ENCODE peak calls at places on chromosomes 7 and 10, in seven cellular contexts. One of them, this sample, is unnamed.

GRCh38 chr10:1551636-1552338 is 185.5 kb downstream of the ADARB2 start:
- DNase-seq in body of pancreas: no peak
- DNase-seq in Peyer's patch: peak; percentile 29
- DNase-seq in IMR-90: no peak
- DNase-seq in neuronal stem cell: no peak
- DNase-seq in adipocyte: no peak
- DNase-seq in fibroblast of lung: no peak
- DNase-seq in this sample: no peak

GRCh38 chr7:66153691-66154090 is 39.0 kb downstream of the CRCP start:
- DNase-seq in body of pancreas: no peak
- DNase-seq in Peyer's patch: no peak
- DNase-seq in IMR-90: no peak
- DNase-seq in neuronal stem cell: no peak
- DNase-seq in adipocyte: no peak
- DNase-seq in fibroblast of lung: no peak
- DNase-seq in this sample: no peak

GRCh38 chr7:100965723-100966541 is 3.4 kb upstream of the MUC12 start:
- DNase-seq in body of pancreas: peak; percentile 70
- DNase-seq in Peyer's patch: peak; percentile 99
- DNase-seq in IMR-90: no peak
- DNase-seq in neuronal stem cell: peak; percentile 98
- DNase-seq in adipocyte: peak; percentile 76
- DNase-seq in fibroblast of lung: peak; percentile 25
- DNase-seq in this sample: peak; percentile 66

GRCh38 chr7:3157541-3158287 is 114.0 kb upstream of the CARD11 start:
- DNase-seq in body of pancreas: no peak
- DNase-seq in Peyer's patch: no peak
- DNase-seq in IMR-90: peak; percentile 6
- DNase-seq in neuronal stem cell: no peak
- DNase-seq in adipocyte: no peak
- DNase-seq in fibroblast of lung: no peak
- DNase-seq in this sample: no peak

GRCh38 chr7:151025924-151026671 is 1.8 kb upstream of the ATG9B start:
- DNase-seq in body of pancreas: no peak
- DNase-seq in Peyer's patch: no peak
- DNase-seq in IMR-90: peak; percentile 52
- DNase-seq in neuronal stem cell: no peak
- DNase-seq in adipocyte: no peak
- DNase-seq in fibroblast of lung: no peak
- DNase-seq in this sample: no peak

GRCh38 chr7:123692471-123692877 is 36.8 kb downstream of the LMOD2 start:
- DNase-seq in body of pancreas: no peak
- DNase-seq in Peyer's patch: no peak
- DNase-seq in IMR-90: no peak
- DNase-seq in neuronal stem cell: no peak
- DNase-seq in adipocyte: no peak
- DNase-seq in fibroblast of lung: no peak
- DNase-seq in this sample: no peak

GRCh38 chr10:70985824-70986336 is 97.5 kb upstream of the PCBD1 start:
- DNase-seq in body of pancreas: no peak
- DNase-seq in Peyer's patch: peak; percentile 59
- DNase-seq in IMR-90: no peak
- DNase-seq in neuronal stem cell: no peak
- DNase-seq in adipocyte: no peak
- DNase-seq in fibroblast of lung: no peak
- DNase-seq in this sample: no peak

GRCh38 chr7:135210818-135211178 is 528 bp downstream of the WDR91 start:
- DNase-seq in body of pancreas: no peak
- DNase-seq in Peyer's patch: no peak
- DNase-seq in IMR-90: peak; percentile 26
- DNase-seq in neuronal stem cell: peak; percentile 8
- DNase-seq in adipocyte: peak; percentile 57
- DNase-seq in fibroblast of lung: peak; percentile 34
- DNase-seq in this sample: no peak

GRCh38 chr10:59880976-59881510 is 25.3 kb downstream of the CCDC6 start:
- DNase-seq in body of pancreas: no peak
- DNase-seq in Peyer's patch: no peak
- DNase-seq in IMR-90: no peak
- DNase-seq in neuronal stem cell: no peak
- DNase-seq in adipocyte: no peak
- DNase-seq in fibroblast of lung: no peak
- DNase-seq in this sample: no peak

GRCh38 chr7:44177570-44178131 is 11.6 kb downstream of the GCK start:
- DNase-seq in body of pancreas: no peak
- DNase-seq in Peyer's patch: no peak
- DNase-seq in IMR-90: peak; percentile 52
- DNase-seq in neuronal stem cell: no peak
- DNase-seq in adipocyte: peak; percentile 52
- DNase-seq in fibroblast of lung: peak; percentile 46
- DNase-seq in this sample: peak; percentile 18

GRCh38 chr7:45460379-45460778 is 113.8 kb upstream of the ADCY1 start:
- DNase-seq in body of pancreas: no peak
- DNase-seq in Peyer's patch: no peak
- DNase-seq in IMR-90: no peak
- DNase-seq in neuronal stem cell: no peak
- DNase-seq in adipocyte: no peak
- DNase-seq in fibroblast of lung: no peak
- DNase-seq in this sample: no peak

GRCh38 chr10:132663666-132664365 is 122.1 kb downstream of the NKX6-2 start:
- DNase-seq in body of pancreas: no peak
- DNase-seq in Peyer's patch: peak; percentile 27
- DNase-seq in IMR-90: no peak
- DNase-seq in neuronal stem cell: no peak
- DNase-seq in adipocyte: no peak
- DNase-seq in fibroblast of lung: no peak
- DNase-seq in this sample: no peak

GRCh38 chr7:150830957-150831356 is 21.4 kb upstream of the AOC1 start:
- DNase-seq in body of pancreas: no peak
- DNase-seq in Peyer's patch: peak; percentile 81
- DNase-seq in IMR-90: no peak
- DNase-seq in neuronal stem cell: no peak
- DNase-seq in adipocyte: no peak
- DNase-seq in fibroblast of lung: no peak
- DNase-seq in this sample: no peak

GRCh38 chr7:78280276-78280675 is 481.7 kb downstream of the PHTF2 start:
- DNase-seq in body of pancreas: no peak
- DNase-seq in Peyer's patch: no peak
- DNase-seq in IMR-90: peak; percentile 10
- DNase-seq in neuronal stem cell: no peak
- DNase-seq in adipocyte: no peak
- DNase-seq in fibroblast of lung: no peak
- DNase-seq in this sample: no peak

GRCh38 chr7:149283321-149283720 is 21.3 kb downstream of the ZNF783 start:
- DNase-seq in body of pancreas: no peak
- DNase-seq in Peyer's patch: no peak
- DNase-seq in IMR-90: no peak
- DNase-seq in neuronal stem cell: no peak
- DNase-seq in adipocyte: no peak
- DNase-seq in fibroblast of lung: no peak
- DNase-seq in this sample: no peak

DNA sequence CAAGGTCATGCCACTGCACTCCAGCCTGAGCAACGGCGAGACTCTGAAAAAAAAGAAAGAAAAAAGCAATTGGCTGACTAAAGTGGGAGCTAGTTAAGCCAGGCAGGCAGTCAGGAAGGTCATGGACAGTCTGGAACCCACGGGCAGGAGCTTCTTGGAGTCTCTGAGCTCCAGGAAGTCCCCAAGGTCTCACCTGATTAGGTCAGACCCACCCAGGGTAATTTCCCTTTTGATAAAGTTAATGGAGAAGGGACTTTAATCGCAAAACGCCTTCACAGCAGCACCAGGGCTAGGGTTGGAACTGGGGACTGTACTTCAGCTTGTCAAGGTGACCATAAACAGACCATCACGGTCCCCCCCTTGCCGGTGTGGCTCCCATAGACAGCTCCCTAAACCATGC is 6.6 kb downstream of the SLC29A4 start:
- DNase-seq in body of pancreas: no peak
- DNase-seq in Peyer's patch: no peak
- DNase-seq in IMR-90: no peak
- DNase-seq in neuronal stem cell: no peak
- DNase-seq in adipocyte: no peak
- DNase-seq in fibroblast of lung: no peak
- DNase-seq in this sample: no peak
- H3K4me1 ChIP-seq in body of pancreas: peaks cover 5% of the 10 kb centered on the region
- H3K4me1 ChIP-seq in Peyer's patch: no peaks in the 10 kb centered on the region
- H3K4me1 ChIP-seq in IMR-90: no peaks in the 10 kb centered on the region
- H3K4me1 ChIP-seq in neuronal stem cell: peaks cover 3% of the 10 kb centered on the region
- H3K4me1 ChIP-seq in adipocyte: no peaks in the 10 kb centered on the region
- H3K4me1 ChIP-seq in fibroblast of lung: no peaks in the 10 kb centered on the region
- H3K4me1 ChIP-seq in this sample: no peaks in the 10 kb centered on the region

GRCh38 chr7:42572561-42572960 is 335.6 kb upstream of the GLI3 start:
- DNase-seq in body of pancreas: no peak
- DNase-seq in Peyer's patch: no peak
- DNase-seq in IMR-90: no peak
- DNase-seq in neuronal stem cell: no peak
- DNase-seq in adipocyte: no peak
- DNase-seq in fibroblast of lung: no peak
- DNase-seq in this sample: no peak

GRCh38 chr7:42574693-42575084 is 337.2 kb downstream of the C7orf25 start:
- DNase-seq in body of pancreas: no peak
- DNase-seq in Peyer's patch: no peak
- DNase-seq in IMR-90: no peak
- DNase-seq in neuronal stem cell: no peak
- DNase-seq in adipocyte: peak; percentile 32
- DNase-seq in fibroblast of lung: peak; percentile 25
- DNase-seq in this sample: peak; percentile 27

GRCh38 chr7:42572046-42572445 is 335.0 kb upstream of the GLI3 start:
- DNase-seq in body of pancreas: no peak
- DNase-seq in Peyer's patch: no peak
- DNase-seq in IMR-90: no peak
- DNase-seq in neuronal stem cell: no peak
- DNase-seq in adipocyte: no peak
- DNase-seq in fibroblast of lung: peak; percentile 87
- DNase-seq in this sample: no peak

GRCh38 chr7:42573904-42574692 is 337.1 kb upstream of the GLI3 start:
- DNase-seq in body of pancreas: no peak
- DNase-seq in Peyer's patch: no peak
- DNase-seq in IMR-90: peak; percentile 4
- DNase-seq in neuronal stem cell: no peak
- DNase-seq in adipocyte: peak; percentile 79
- DNase-seq in fibroblast of lung: peak; percentile 87
- DNase-seq in this sample: peak; percentile 47

GRCh38 chr7:42575161-42575560 is 336.7 kb downstream of the C7orf25 start:
- DNase-seq in body of pancreas: no peak
- DNase-seq in Peyer's patch: no peak
- DNase-seq in IMR-90: no peak
- DNase-seq in neuronal stem cell: no peak
- DNase-seq in adipocyte: no peak
- DNase-seq in fibroblast of lung: peak; percentile 61
- DNase-seq in this sample: peak; percentile 6
- H3K4me3 ChIP-seq in body of pancreas: no peak overlapping the region
- H3K4me3 ChIP-seq in Peyer's patch: no peak overlapping the region
- H3K4me3 ChIP-seq in IMR-90: no peak overlapping the region
- H3K4me3 ChIP-seq in neuronal stem cell: no peak overlapping the region
- H3K4me3 ChIP-seq in adipocyte: no peak overlapping the region
- H3K4me3 ChIP-seq in fibroblast of lung: no peak overlapping the region
- H3K4me3 ChIP-seq in this sample: no peak overlapping the region

GRCh38 chr10:90993340-90993739 is 72.5 kb upstream of the ANKRD1 start:
- DNase-seq in body of pancreas: no peak
- DNase-seq in Peyer's patch: no peak
- DNase-seq in IMR-90: no peak
- DNase-seq in neuronal stem cell: no peak
- DNase-seq in adipocyte: peak; percentile 59
- DNase-seq in fibroblast of lung: peak; percentile 53
- DNase-seq in this sample: no peak
- H3K4me1 ChIP-seq in body of pancreas: no peaks in the 10 kb centered on the region
- H3K4me1 ChIP-seq in Peyer's patch: no peaks in the 10 kb centered on the region
- H3K4me1 ChIP-seq in IMR-90: no peaks in the 10 kb centered on the region
- H3K4me1 ChIP-seq in neuronal stem cell: no peaks in the 10 kb centered on the region
- H3K4me1 ChIP-seq in adipocyte: peaks cover 24% of the 10 kb centered on the region
- H3K4me1 ChIP-seq in fibroblast of lung: peaks cover 3% of the 10 kb centered on the region
- H3K4me1 ChIP-seq in this sample: no peaks in the 10 kb centered on the region

GRCh38 chr10:28294169-28294532 is 8.7 kb downstream of the MPP7 start:
- DNase-seq in body of pancreas: no peak
- DNase-seq in Peyer's patch: no peak
- DNase-seq in IMR-90: no peak
- DNase-seq in neuronal stem cell: no peak
- DNase-seq in adipocyte: no peak
- DNase-seq in fibroblast of lung: no peak
- DNase-seq in this sample: no peak
- H3K4me3 ChIP-seq in body of pancreas: no peak overlapping the region
- H3K4me3 ChIP-seq in Peyer's patch: no peak overlapping the region
- H3K4me3 ChIP-seq in IMR-90: no peak overlapping the region
- H3K4me3 ChIP-seq in neuronal stem cell: no peak overlapping the region
- H3K4me3 ChIP-seq in adipocyte: no peak overlapping the region
- H3K4me3 ChIP-seq in fibroblast of lung: no peak overlapping the region
- H3K4me3 ChIP-seq in this sample: no peak overlapping the region

GRCh38 chr7:130489140-130489967 is 2.5 kb upstream of the MEST start:
- DNase-seq in body of pancreas: no peak
- DNase-seq in Peyer's patch: no peak
- DNase-seq in IMR-90: peak; percentile 85
- DNase-seq in neuronal stem cell: no peak
- DNase-seq in adipocyte: peak; percentile 35
- DNase-seq in fibroblast of lung: peak; percentile 43
- DNase-seq in this sample: no peak
- H3K4me1 ChIP-seq in body of pancreas: peaks cover 71% of the 10 kb centered on the region
- H3K4me1 ChIP-seq in Peyer's patch: peaks cover 4% of the 10 kb centered on the region
- H3K4me1 ChIP-seq in IMR-90: peaks cover 10% of the 10 kb centered on the region
- H3K4me1 ChIP-seq in neuronal stem cell: peaks cover 4% of the 10 kb centered on the region
- H3K4me1 ChIP-seq in adipocyte: peaks cover 29% of the 10 kb centered on the region
- H3K4me1 ChIP-seq in fibroblast of lung: peaks cover 4% of the 10 kb centered on the region
- H3K4me1 ChIP-seq in this sample: peaks cover 8% of the 10 kb centered on the region

GRCh38 chr10:28400176-28400575 is 97.3 kb upstream of the MPP7 start:
- DNase-seq in body of pancreas: no peak
- DNase-seq in Peyer's patch: peak; percentile 62
- DNase-seq in IMR-90: no peak
- DNase-seq in neuronal stem cell: no peak
- DNase-seq in adipocyte: no peak
- DNase-seq in fibroblast of lung: no peak
- DNase-seq in this sample: no peak
- H3K4me3 ChIP-seq in body of pancreas: no peak overlapping the region
- H3K4me3 ChIP-seq in Peyer's patch: no peak overlapping the region
- H3K4me3 ChIP-seq in IMR-90: no peak overlapping the region
- H3K4me3 ChIP-seq in neuronal stem cell: no peak overlapping the region
- H3K4me3 ChIP-seq in adipocyte: no peak overlapping the region
- H3K4me3 ChIP-seq in fibroblast of lung: no peak overlapping the region
- H3K4me3 ChIP-seq in this sample: no peak overlapping the region

GRCh38 chr7:80182630-80183276 is 48.1 kb downstream of the GNAI1 start:
- DNase-seq in body of pancreas: no peak
- DNase-seq in Peyer's patch: no peak
- DNase-seq in IMR-90: peak; percentile 68
- DNase-seq in neuronal stem cell: no peak
- DNase-seq in adipocyte: no peak
- DNase-seq in fibroblast of lung: peak; percentile 16
- DNase-seq in this sample: no peak
- H3K4me1 ChIP-seq in body of pancreas: peaks cover 12% of the 10 kb centered on the region
- H3K4me1 ChIP-seq in Peyer's patch: no peaks in the 10 kb centered on the region
- H3K4me1 ChIP-seq in IMR-90: peaks cover 11% of the 10 kb centered on the region
- H3K4me1 ChIP-seq in neuronal stem cell: peaks cover 10% of the 10 kb centered on the region
- H3K4me1 ChIP-seq in adipocyte: peaks cover 4% of the 10 kb centered on the region
- H3K4me1 ChIP-seq in fibroblast of lung: peaks cover 5% of the 10 kb centered on the region
- H3K4me1 ChIP-seq in this sample: no peaks in the 10 kb centered on the region

This sample was measured in cardiac muscle cell.